ENCODE peak calls at places on chromosomes 11 and 22, in eight cellular contexts. C, Z, X, A, O, Y, G and F are unnamed samples.

GRCh38 chr11:123178166-123178565 is 16.9 kb downstream of the CLMP start:
- DNase-seq in C (no peak), Z (no peak), X (no peak), A (no peak), O (no peak), Y (no peak), G (no peak), F (no peak)

GRCh38 chr22:35425971-35426800 is 26.2 kb downstream of the MCM5 start:
- DNase-seq in C (no peak), Z (no peak), X (no peak), A (no peak), O (no peak), Y (no peak), G (no peak), F (no peak)

GRCh38 chr11:134503104-134503503 is 91.1 kb upstream of the B3GAT1 start:
- DNase-seq in C (peak), Z (no peak), X (no peak), A (peak), O (no peak), Y (no peak), G (no peak), F (no peak)

GRCh38 chr11:72712168-72712721 is 38.0 kb upstream of the PDE2A start:
- DNase-seq in C (no peak), Z (no peak), X (no peak), A (peak), O (peak), Y (peak), G (peak), F (no peak)

GRCh38 chr11:2445107-2445947 is 519 bp downstream of the KCNQ1 start:
- DNase-seq in C (peak), Z (peak), X (no peak), A (peak), O (no peak), Y (peak), G (no peak), F (no peak)

GRCh38 chr11:20483931-20484330 is 96.4 kb downstream of the PRMT3 start:
- DNase-seq in C (no peak), Z (no peak), X (no peak), A (no peak), O (no peak), Y (no peak), G (no peak), F (no peak)

GRCh38 chr11:109641549-109641948 is 219.6 kb downstream of the C11orf87 start:
- DNase-seq in C (no peak), Z (no peak), X (no peak), A (no peak), O (no peak), Y (no peak), G (no peak), F (peak)

GRCh38 chr22:19879248-19879575 is 24.5 kb upstream of the GNB1L start:
- DNase-seq in C (no peak), Z (no peak), X (no peak), A (peak), O (no peak), Y (no peak), G (no peak), F (no peak)

GRCh38 chr11:28476864-28477263 is 368.7 kb downstream of the METTL15 start:
- DNase-seq in C (no peak), Z (no peak), X (no peak), A (no peak), O (no peak), Y (no peak), G (no peak), F (no peak)

GRCh38 chr11:123173040-123173855 is 21.8 kb downstream of the CLMP start:
- DNase-seq in C (no peak), Z (no peak), X (no peak), A (no peak), O (no peak), Y (peak), G (no peak), F (no peak)

GRCh38 chr11:58787903-58788302 is 56.2 kb upstream of the GLYAT start:
- DNase-seq in C (no peak), Z (no peak), X (no peak), A (no peak), O (no peak), Y (no peak), G (no peak), F (no peak)

GRCh38 chr11:13831707-13832106 is 130.8 kb upstream of the SPON1 start:
- DNase-seq in C (no peak), Z (no peak), X (no peak), A (no peak), O (no peak), Y (peak), G (no peak), F (no peak)

GRCh38 chr11:1935156-1936071 is 11.7 kb upstream of the MRPL23 start:
- DNase-seq in C (no peak), Z (no peak), X (no peak), A (peak), O (no peak), Y (no peak), G (no peak), F (no peak)

GRCh38 chr22:17115927-17116326 is 5.2 kb downstream of the TMEM121B start:
- DNase-seq in C (no peak), Z (no peak), X (no peak), A (no peak), O (no peak), Y (no peak), G (no peak), F (no peak)

GRCh38 chr11:6268811-6269210 is 9.2 kb downstream of the CCKBR start:
- DNase-seq in C (no peak), Z (no peak), X (no peak), A (no peak), O (no peak), Y (no peak), G (no peak), F (no peak)

GRCh38 chr11:67615455-67616430 is 9.0 kb downstream of the NDUFV1 start:
- DNase-seq in C (peak), Z (peak), X (no peak), A (peak), O (no peak), Y (peak), G (no peak), F (no peak)

GRCh38 chr11:122755409-122755808 is 82.9 kb upstream of the CRTAM start:
- DNase-seq in C (no peak), Z (no peak), X (no peak), A (no peak), O (no peak), Y (no peak), G (no peak), F (no peak)

GRCh38 chr11:67667490-67668190 is 6.8 kb downstream of the ALDH3B2 start:
- DNase-seq in C (no peak), Z (no peak), X (no peak), A (peak), O (no peak), Y (no peak), G (no peak), F (no peak)

GRCh38 chr11:134670247-134670646 is 258.2 kb upstream of the B3GAT1 start:
- DNase-seq in C (no peak), Z (no peak), X (no peak), A (no peak), O (no peak), Y (no peak), G (no peak), F (no peak)

GRCh38 chr11:36037031-36037430 is 93.2 kb downstream of the LDLRAD3 start:
- DNase-seq in C (no peak), Z (no peak), X (peak), A (no peak), O (no peak), Y (peak), G (no peak), F (no peak)

GRCh38 chr11:23789938-23790371 is 706.9 kb upstream of the LUZP2 start:
- DNase-seq in C (no peak), Z (no peak), X (no peak), A (no peak), O (no peak), Y (no peak), G (no peak), F (no peak)

GRCh38 chr11:94933225-94934130 is 39.9 kb downstream of the CWC15 start:
- DNase-seq in C (no peak), Z (no peak), X (no peak), A (no peak), O (no peak), Y (peak), G (peak), F (no peak)
- H3K27ac ChIP-seq in C (peak), Z (no peak), X (no peak), A (peak), O (no peak), Y (no peak), G (no peak), F (no peak)

GRCh38 chr11:37747121-37747520 is 1149.1 kb upstream of the RAG2 start:
- DNase-seq in C (no peak), Z (no peak), X (no peak), A (no peak), O (no peak), Y (no peak), G (no peak), F (no peak)
- H3K27ac ChIP-seq in C (no peak), Z (no peak), X (no peak), A (no peak), O (no peak), Y (no peak), G (no peak), F (no peak)

DNA sequence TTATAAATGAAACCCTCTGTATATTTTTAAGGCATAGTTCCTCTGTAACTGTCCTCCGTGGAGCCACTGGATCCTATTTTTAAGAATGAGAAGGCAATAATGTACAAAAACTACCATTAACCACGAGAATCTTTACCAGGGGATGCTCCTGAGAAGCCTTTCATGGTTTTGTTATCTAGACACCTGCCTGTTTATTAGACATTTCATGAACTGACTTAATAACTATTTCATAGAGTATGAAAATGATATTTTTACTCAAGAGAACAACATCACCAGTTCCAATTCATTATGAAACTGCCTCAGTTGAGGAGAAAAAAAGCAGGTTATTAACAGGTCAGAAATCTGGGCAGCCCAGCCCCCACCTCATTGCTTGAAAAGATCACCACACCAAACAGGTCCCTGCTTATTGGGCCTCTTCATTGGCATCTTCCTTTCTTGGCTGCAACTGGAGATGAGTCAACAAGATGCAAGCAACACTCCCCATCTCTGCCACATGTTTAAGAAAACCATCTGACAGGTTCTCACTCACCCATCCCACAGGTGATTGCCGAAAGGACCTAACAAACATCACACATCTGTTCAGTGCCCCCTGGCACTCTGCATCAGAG is 27.8 kb downstream of the ETS1 start:
- DNase-seq in C (no peak), Z (no peak), X (no peak), A (no peak), O (no peak), Y (no peak), G (no peak), F (no peak)
- H3K27ac ChIP-seq in C (no peak), Z (no peak), X (no peak), A (no peak), O (no peak), Y (no peak), G (no peak), F (no peak)

GRCh38 chr11:31940396-31941037 is 129.4 kb upstream of the PAX6 start:
- DNase-seq in C (no peak), Z (no peak), X (no peak), A (no peak), O (no peak), Y (peak), G (no peak), F (no peak)
- H3K27ac ChIP-seq in C (no peak), Z (no peak), X (no peak), A (no peak), O (no peak), Y (no peak), G (no peak), F (no peak)

DNA sequence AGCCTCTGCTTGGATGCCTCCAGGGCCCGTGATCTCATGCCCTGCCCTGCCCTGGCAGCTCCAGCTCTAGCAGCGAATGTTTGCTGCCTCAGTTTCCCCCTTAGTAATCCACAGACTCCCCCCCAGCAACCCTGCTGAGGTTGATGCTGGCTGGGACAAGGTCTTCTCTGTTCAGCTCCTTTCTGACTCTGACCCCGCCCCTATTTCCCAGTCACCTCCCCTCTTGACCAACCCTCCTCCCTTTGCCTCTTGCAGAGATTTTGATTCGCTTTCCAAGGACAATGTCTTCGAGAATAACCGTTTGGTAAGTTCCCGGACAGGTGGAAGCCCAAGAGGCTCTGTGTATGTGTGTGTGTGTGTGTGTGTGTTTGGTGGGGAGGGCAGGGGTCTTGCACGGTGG is 5.6 kb downstream of the MICALL1 start:
- DNase-seq in C (no peak), Z (no peak), X (no peak), A (no peak), O (no peak), Y (no peak), G (no peak), F (no peak)
- H3K27ac ChIP-seq in C (no peak), Z (no peak), X (peak), A (no peak), O (peak), Y (no peak), G (no peak), F (no peak)

GRCh38 chr22:24181088-24181995 is at the start of gene SUSD2:
- DNase-seq in C (peak), Z (no peak), X (peak), A (peak), O (no peak), Y (no peak), G (no peak), F (no peak)

GRCh38 chr22:24180316-24181087 is 785 bp upstream of the SUSD2 start:
- DNase-seq in C (no peak), Z (no peak), X (no peak), A (no peak), O (no peak), Y (no peak), G (no peak), F (no peak)

GRCh38 chr22:24184057-24184798 is 2.9 kb downstream of the SUSD2 start:
- DNase-seq in C (no peak), Z (no peak), X (no peak), A (peak), O (no peak), Y (no peak), G (no peak), F (no peak)

GRCh38 chr22:24183321-24184031 is 2.2 kb downstream of the SUSD2 start:
- DNase-seq in C (no peak), Z (no peak), X (no peak), A (no peak), O (no peak), Y (no peak), G (no peak), F (no peak)

DNA sequence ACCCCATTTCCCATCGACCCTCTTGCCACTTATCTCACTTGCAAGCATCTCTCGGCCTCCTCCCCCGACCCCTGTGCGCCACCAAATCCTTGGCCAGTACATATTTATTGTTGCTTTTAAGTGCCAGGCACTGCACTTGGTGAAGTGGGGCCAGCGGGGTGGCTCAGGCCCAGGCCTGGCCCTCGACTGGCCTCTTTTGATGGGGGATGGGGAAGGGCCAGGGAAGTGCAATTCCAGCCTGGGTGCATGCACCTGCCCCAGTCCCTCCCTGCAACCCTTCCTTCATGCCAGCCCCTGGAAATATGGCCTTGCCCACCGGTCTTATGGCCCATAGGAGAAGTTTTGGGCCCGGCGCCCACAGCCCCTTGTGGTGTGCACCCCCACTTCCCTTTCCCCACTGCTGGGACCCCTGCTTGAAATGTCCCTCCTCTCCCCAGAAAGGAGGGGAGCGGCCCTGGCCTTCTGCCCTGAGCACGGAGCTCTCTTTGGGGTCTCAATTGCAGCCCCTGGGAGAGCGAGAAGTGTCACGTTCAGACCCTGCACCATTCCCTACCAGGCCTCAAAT is 791 bp downstream of the SUSD2 start:
- DNase-seq in C (no peak), Z (no peak), X (no peak), A (no peak), O (no peak), Y (no peak), G (no peak), F (no peak)
- H3K27ac ChIP-seq in C (no peak), Z (no peak), X (no peak), A (peak), O (no peak), Y (no peak), G (no peak), F (no peak)